ENCODE peak calls at places on chromosomes 7 and 10, in eight cellular contexts. M is H1, F is fibroblast of lung, S is OCI-LY7, D is ovary, C is GM23248, T is thyroid gland, R is small intestine. Z is an unnamed sample.

GRCh38 chr7:147296986-147297385 is 1180.4 kb downstream of the CNTNAP2 start:
- DNase-seq in M (no peak), F (no peak), S (no peak), D (no peak), C (peak; percentile 11), T (no peak), R (no peak), Z (peak; percentile 7)

GRCh38 chr10:93073539-93074136 is at the start of gene CYP26A1:
- DNase-seq in M (no peak), F (no peak), S (no peak), D (no peak), C (peak; percentile 22), T (no peak), R (no peak), Z (no peak)

GRCh38 chr10:28291881-28292297 is 11.0 kb downstream of the MPP7 start:
- DNase-seq in M (no peak), F (peak; percentile 61), S (no peak), D (no peak), C (peak; percentile 84), T (no peak), R (no peak), Z (peak; percentile 68)

GRCh38 chr10:115795964-115796363 is 477.0 kb downstream of the GFRA1 start:
- DNase-seq in M (no peak), F (no peak), S (no peak), D (no peak), C (no peak), T (no peak), R (no peak), Z (no peak)

GRCh38 chr10:99374972-99375371 is 45.8 kb downstream of the CNNM1 start:
- DNase-seq in M (no peak), F (no peak), S (no peak), D (no peak), C (no peak), T (no peak), R (no peak), Z (no peak)

GRCh38 chr7:25391295-25391861 is 163.1 kb upstream of the NPVF start:
- DNase-seq in M (no peak), F (peak; percentile 72), S (peak; percentile 7), D (no peak), C (peak; percentile 57), T (no peak), R (peak; percentile 13), Z (peak; percentile 67)

GRCh38 chr7:141752634-141753033 is 11.3 kb upstream of the TAS2R3 start:
- DNase-seq in M (no peak), F (peak; percentile 3), S (peak; percentile 13), D (no peak), C (no peak), T (no peak), R (no peak), Z (peak; percentile 5)

GRCh38 chr7:20219446-20220292 is 2.5 kb upstream of the MACC1 start:
- DNase-seq in M (no peak), F (peak; percentile 98), S (peak; percentile 83), D (no peak), C (peak; percentile 71), T (peak; percentile 13), R (peak; percentile 99), Z (peak; percentile 65)

GRCh38 chr7:51033722-51034530 is 251.2 kb upstream of the GRB10 start:
- DNase-seq in M (no peak), F (no peak), S (no peak), D (no peak), C (no peak), T (no peak), R (no peak), Z (no peak)

GRCh38 chr10:31952066-31952465 is 23.4 kb upstream of the ARHGAP12 start:
- DNase-seq in M (no peak), F (peak; percentile 58), S (no peak), D (no peak), C (no peak), T (no peak), R (peak; percentile 74), Z (no peak)

GRCh38 chr7:70872188-70872587 is 259.8 kb upstream of the GALNT17 start:
- DNase-seq in M (no peak), F (no peak), S (no peak), D (no peak), C (no peak), T (no peak), R (no peak), Z (no peak)

GRCh38 chr7:11786186-11786585 is 45.8 kb downstream of the THSD7A start:
- DNase-seq in M (peak; percentile 3), F (peak; percentile 2), S (no peak), D (no peak), C (no peak), T (peak; percentile 61), R (no peak), Z (no peak)

GRCh38 chr7:134996097-134996550 is 9.8 kb downstream of the AGBL3 start:
- DNase-seq in M (no peak), F (peak; percentile 16), S (no peak), D (no peak), C (no peak), T (no peak), R (no peak), Z (no peak)

GRCh38 chr10:109126016-109126415 is 797.3 kb downstream of the XPNPEP1 start:
- DNase-seq in M (no peak), F (no peak), S (no peak), D (no peak), C (peak; percentile 17), T (no peak), R (no peak), Z (peak; percentile 1)

GRCh38 chr7:134548877-134549276 is at the start of gene AKR1B15:
- DNase-seq in M (no peak), F (no peak), S (no peak), D (no peak), C (peak; percentile 83), T (no peak), R (no peak), Z (no peak)

GRCh38 chr10:69456880-69457693 is 5.8 kb downstream of the TSPAN15 start:
- DNase-seq in M (no peak), F (no peak), S (no peak), D (no peak), C (peak; percentile 76), T (no peak), R (peak; percentile 38), Z (no peak)

GRCh38 chr10:45379891-45380540 is 6.0 kb downstream of the ALOX5 start:
- DNase-seq in M (no peak), F (no peak), S (no peak), D (no peak), C (no peak), T (no peak), R (no peak), Z (no peak)
- H3K4me3 ChIP-seq in M (no peak overlapping the region), F (no peak overlapping the region), S (no peak overlapping the region), D (no peak overlapping the region), C (no peak overlapping the region), T (no peak overlapping the region), R (no peak overlapping the region), Z (no peak overlapping the region)

GRCh38 chr7:44646921-44647636 is 40.7 kb downstream of the OGDH start:
- DNase-seq in M (no peak), F (peak; percentile 12), S (no peak), D (no peak), C (no peak), T (no peak), R (no peak), Z (no peak)
- H3K4me1 ChIP-seq in M (no peaks in the 10 kb centered on the region), F (no peaks in the 10 kb centered on the region), S (peaks cover 10% of the 10 kb centered on the region), D (peaks cover 8% of the 10 kb centered on the region), C (no peaks in the 10 kb centered on the region), T (peaks cover 5% of the 10 kb centered on the region), R (no peaks in the 10 kb centered on the region), Z (peaks cover 26% of the 10 kb centered on the region)

GRCh38 chr7:137585591-137585990 is 242.1 kb upstream of the PTN start:
- DNase-seq in M (no peak), F (no peak), S (no peak), D (no peak), C (no peak), T (no peak), R (no peak), Z (no peak)

GRCh38 chr7:137591444-137591843 is 247.9 kb upstream of the PTN start:
- DNase-seq in M (no peak), F (peak; percentile 70), S (no peak), D (no peak), C (peak; percentile 82), T (no peak), R (no peak), Z (peak; percentile 64)

GRCh38 chr7:137592232-137592896 is 248.8 kb upstream of the PTN start:
- DNase-seq in M (peak; percentile 25), F (peak; percentile 84), S (peak; percentile 31), D (peak; percentile 13), C (peak; percentile 83), T (peak; percentile 78), R (peak; percentile 3), Z (peak; percentile 91)

GRCh38 chr7:137590686-137591255 is 247.2 kb upstream of the PTN start:
- DNase-seq in M (no peak), F (no peak), S (no peak), D (no peak), C (no peak), T (peak; percentile 49), R (no peak), Z (no peak)

GRCh38 chr7:137590071-137590470 is 246.5 kb upstream of the PTN start:
- DNase-seq in M (no peak), F (no peak), S (no peak), D (no peak), C (no peak), T (no peak), R (no peak), Z (no peak)
- H3K4me3 ChIP-seq in M (no peak overlapping the region), F (no peak overlapping the region), S (no peak overlapping the region), D (no peak overlapping the region), C (no peak overlapping the region), T (no peak overlapping the region), R (no peak overlapping the region), Z (no peak overlapping the region)

DNA sequence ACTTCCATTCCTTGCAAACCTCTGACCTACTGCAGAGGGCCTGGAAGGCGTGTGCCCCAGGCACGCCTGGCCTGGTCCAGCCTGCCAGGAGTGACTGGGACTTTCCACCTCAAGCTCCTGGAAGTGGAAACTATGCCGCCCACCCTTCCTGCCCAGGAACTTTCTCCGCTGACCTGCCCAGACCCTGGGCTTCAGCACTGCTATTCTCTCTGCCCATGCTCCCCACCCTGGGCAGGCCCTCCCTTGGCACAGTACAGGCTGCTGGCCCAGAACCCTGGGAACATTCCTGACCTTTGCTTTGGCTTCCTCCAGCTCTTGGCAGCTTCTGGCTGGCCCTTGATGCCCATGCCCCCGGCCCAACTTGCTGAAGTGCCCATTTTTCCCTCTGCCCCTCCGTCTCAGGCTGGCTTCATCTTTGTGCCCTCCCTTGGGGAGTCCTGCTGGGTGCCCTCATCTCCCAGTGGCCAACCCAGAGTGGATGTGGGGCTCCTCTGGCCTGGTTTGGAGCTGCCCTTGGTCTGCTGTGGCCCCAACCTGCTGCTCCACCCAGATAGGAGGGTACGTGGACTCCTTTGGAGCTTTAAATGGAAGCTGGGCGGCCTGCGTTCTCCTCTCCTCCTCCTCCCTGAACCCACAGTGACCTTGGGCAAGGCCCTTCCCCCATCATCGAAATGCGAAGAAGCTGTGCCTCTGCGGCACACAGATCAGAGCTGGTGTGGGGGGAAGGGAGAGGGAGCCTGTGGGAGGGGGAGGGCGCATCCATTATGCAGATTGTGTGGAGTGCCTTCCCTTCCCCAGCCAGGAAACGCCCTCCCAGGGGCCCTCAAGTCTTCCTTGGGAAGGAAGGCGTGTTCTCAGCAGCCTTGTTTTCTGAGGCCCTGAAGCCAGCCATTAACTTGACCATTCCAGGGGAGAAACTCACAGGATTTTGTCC is 3.4 kb downstream of the MMRN2 start:
- DNase-seq in M (peak; percentile 88), F (peak; percentile 76), S (no peak), D (peak; percentile 93), C (peak; percentile 59), T (peak; percentile 47), R (no peak), Z (peak; percentile 73)
- H3K4me1 ChIP-seq in M (peaks cover 45% of the 10 kb centered on the region), F (peaks cover 6% of the 10 kb centered on the region), S (no peaks in the 10 kb centered on the region), D (peaks cover 33% of the 10 kb centered on the region), C (peaks cover 14% of the 10 kb centered on the region), T (peaks cover 7% of the 10 kb centered on the region), R (no peaks in the 10 kb centered on the region), Z (peaks cover 40% of the 10 kb centered on the region)

Z was measured in adipocyte.